ENCODE peak calls at places on chromosome 11, in four cellular contexts. M is mammary epithelial cell; B is stimulated activated naive CD8-positive, alpha-beta T cell treated with anti-CD3 and anti-CD28 coated beads, Interleukin-15, amount 100 ng/mL, for 72 hours; T is Calu3. R is an unnamed sample.

GRCh38 chr11:2559527-2560311 is 114.9 kb downstream of the KCNQ1 start:
- DNase-seq in M (no peak), B (no peak), T (no peak), R (no peak)

GRCh38 chr11:61488651-61489291 is 19.8 kb upstream of the LRRC10B start:
- DNase-seq in M (peak; percentile 32), B (no peak), T (peak; percentile 27), R (peak; percentile 75)

GRCh38 chr11:118633979-118634378 is 26.6 kb downstream of the PHLDB1 start:
- DNase-seq in M (no peak), B (no peak), T (no peak), R (no peak)

GRCh38 chr11:1296287-1296686 is 13.1 kb downstream of the TOLLIP start:
- DNase-seq in M (no peak), B (no peak), T (no peak), R (no peak)

GRCh38 chr11:44564653-44565007 is 833 bp upstream of the CD82 start:
- DNase-seq in M (peak; percentile 97), B (peak; percentile 20), T (peak; percentile 51), R (peak; percentile 77)

GRCh38 chr11:6817668-6818067 is 18.2 kb upstream of the OR6A2 start:
- DNase-seq in M (no peak), B (no peak), T (no peak), R (no peak)

GRCh38 chr11:134139873-134140331 is 71.0 kb downstream of the JAM3 start:
- DNase-seq in M (peak; percentile 58), B (peak; percentile 50), T (peak; percentile 41), R (peak; percentile 75)

GRCh38 chr11:63837719-63838118 is 1.2 kb upstream of the MARK2 start:
- DNase-seq in M (no peak), B (no peak), T (no peak), R (no peak)

GRCh38 chr11:73750238-73750637 is 10.6 kb downstream of the RAB6A start:
- DNase-seq in M (no peak), B (no peak), T (no peak), R (no peak)

GRCh38 chr11:63494936-63495335 is 4.0 kb upstream of the PLAAT5 start:
- DNase-seq in M (no peak), B (no peak), T (no peak), R (no peak)

R was measured in SW480.